ENCODE peak calls at places on chromosome 16, in five cellular contexts. H, M, D, U and Y are unnamed samples.
A peak's percentile ranks its signal among the peaks of the same experiment; 100 is the strongest.

GRCh38 chr16:13439766-13440165 is 480.2 kb upstream of the ERCC4 start:
- DNase-seq in H (no peak), M (no peak), D (no peak), U (no peak), Y (no peak)

GRCh38 chr16:88811850-88812736 is at the start of gene APRT:
- DNase-seq in H (peak; percentile 97), M (peak; percentile 99), D (peak; percentile 97), U (peak; percentile 95), Y (peak; percentile 95)

GRCh38 chr16:24013054-24013636 is 177.4 kb downstream of the PRKCB start:
- DNase-seq in H (no peak), M (no peak), D (no peak), U (no peak), Y (no peak)

GRCh38 chr16:66618588-66618987 is 14.1 kb downstream of the CMTM3 start:
- DNase-seq in H (no peak), M (no peak), D (no peak), U (peak; percentile 98), Y (peak; percentile 84)

GRCh38 chr16:17836868-17837602 is 366.3 kb upstream of the XYLT1 start:
- DNase-seq in H (no peak), M (no peak), D (no peak), U (peak; percentile 98), Y (no peak)

GRCh38 chr16:81551141-81551808 is 106.7 kb downstream of the CMIP start:
- DNase-seq in H (no peak), M (no peak), D (peak; percentile 15), U (peak; percentile 70), Y (no peak)

GRCh38 chr16:228917-229730 is at the start of gene LUC7L:
- DNase-seq in H (peak; percentile 92), M (peak; percentile 94), D (peak; percentile 90), U (peak; percentile 80), Y (peak; percentile 86)

GRCh38 chr16:85844786-85845185 is 45.3 kb downstream of the COX4I1 start:
- DNase-seq in H (peak; percentile 64), M (no peak), D (no peak), U (peak; percentile 42), Y (no peak)

GRCh38 chr16:1494711-1495110 is 1.6 kb downstream of the TELO2 start:
- DNase-seq in H (peak; percentile 77), M (peak; percentile 77), D (no peak), U (peak; percentile 15), Y (no peak)

GRCh38 chr16:19717781-19718623 is at the start of the genes IQCK and KNOP1:
- DNase-seq in H (peak; percentile 96), M (peak; percentile 94), D (peak; percentile 93), U (peak; percentile 87), Y (peak; percentile 88)

GRCh38 chr16:70789231-70789926 is 11.6 kb downstream of the VAC14 start:
- DNase-seq in H (peak; percentile 82), M (no peak), D (no peak), U (peak; percentile 48), Y (no peak)

GRCh38 chr16:20611975-20612471 is 35.9 kb upstream of the ACSM2B start:
- DNase-seq in H (peak; percentile 84), M (peak; percentile 86), D (peak; percentile 89), U (no peak), Y (no peak)

GRCh38 chr16:88888778-88889387 is 22.4 kb upstream of the PABPN1L start:
- DNase-seq in H (no peak), M (peak; percentile 84), D (no peak), U (no peak), Y (no peak)

GRCh38 chr16:2205967-2206313 is 686 bp downstream of the MLST8 start:
- DNase-seq in H (no peak), M (no peak), D (no peak), U (no peak), Y (no peak)

GRCh38 chr16:75566040-75566888 is at the start of gene GABARAPL2:
- DNase-seq in H (peak; percentile 90), M (peak; percentile 95), D (peak; percentile 89), U (peak; percentile 56), Y (peak; percentile 88)
- TF ChIP-seq POLR2A in H (peak; percentile 68), M (peak; percentile 90), D (peak; percentile 62), U (no peak), Y (peak; percentile 40)

GRCh38 chr16:10972956-10973464 is 28.6 kb downstream of the CLEC16A start:
- DNase-seq in H (no peak), M (no peak), D (no peak), U (no peak), Y (no peak)
- H3K27ac ChIP-seq in H (no peak overlapping the region), M (no peak overlapping the region), D (no peak overlapping the region), U (peak overlapping the region; percentile 77), Y (no peak overlapping the region)

DNA sequence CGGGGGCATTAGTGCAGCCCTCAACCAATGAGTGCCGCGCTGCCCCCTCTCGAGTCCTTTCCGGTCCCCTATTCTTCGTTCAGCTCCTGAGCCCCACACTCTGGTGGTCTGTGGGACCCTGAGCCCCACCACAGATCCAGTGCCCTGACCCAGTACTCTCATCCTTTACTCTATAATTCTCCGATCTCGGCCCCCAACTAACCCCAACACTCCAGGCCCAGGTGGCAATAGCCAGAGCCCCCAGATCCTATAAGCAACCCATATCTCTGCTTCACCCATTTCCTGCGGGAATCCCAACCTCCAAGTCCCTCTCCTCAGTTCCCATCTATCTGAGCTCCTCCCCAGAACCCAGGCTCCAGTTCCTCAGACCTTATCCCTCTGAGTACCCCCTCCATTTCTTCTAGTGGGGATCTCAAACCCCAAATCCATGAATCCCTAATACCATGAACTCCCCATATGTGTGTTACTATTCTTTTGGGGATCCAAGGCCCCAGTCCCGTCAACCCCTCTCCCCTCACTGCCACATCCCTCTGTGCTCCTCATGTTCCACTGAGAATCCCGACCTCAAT is 1.0 kb upstream of the TBC1D10B start:
- DNase-seq in H (no peak), M (no peak), D (no peak), U (no peak), Y (no peak)
- TF ChIP-seq POLR2A in H (no peak), M (no peak), D (no peak), U (no peak), Y (no peak)

GRCh38 chr16:82655720-82656500 is 29.1 kb downstream of the CDH13 start:
- DNase-seq in H (peak; percentile 30), M (no peak), D (no peak), U (no peak), Y (no peak)
- H3K27ac ChIP-seq in H (no peak overlapping the region), M (peak overlapping the region; percentile 40), D (no peak overlapping the region), U (peak overlapping the region; percentile 75), Y (no peak overlapping the region)